ENCODE peak calls at places on chromosomes 5 and 9, in five cellular contexts. A, P, B, X and M are unnamed samples.

GRCh38 chr5:36934740-36935356 is 58.3 kb downstream of the NIPBL start:
- DNase-seq in A (no peak), P (no peak), B (no peak), X (no peak), M (no peak)

GRCh38 chr9:124139001-124139400 is 118.7 kb upstream of the NEK6 start:
- DNase-seq in A (no peak), P (no peak), B (no peak), X (peak), M (peak)

GRCh38 chr9:4069457-4070162 is 230.3 kb downstream of the GLIS3 start:
- DNase-seq in A (no peak), P (no peak), B (no peak), X (peak), M (peak)

GRCh38 chr5:121273818-121274433 is 577.8 kb upstream of the FTMT start:
- DNase-seq in A (no peak), P (no peak), B (no peak), X (peak), M (no peak)

GRCh38 chr5:78624011-78624541 is 24.5 kb downstream of the LHFPL2 start:
- DNase-seq in A (no peak), P (no peak), B (no peak), X (no peak), M (no peak)

GRCh38 chr9:123135458-123135857 is 102.0 kb downstream of the GPR21 start:
- DNase-seq in A (no peak), P (no peak), B (no peak), X (no peak), M (no peak)

GRCh38 chr9:127706836-127707241 is at the start of gene CFAP157:
- DNase-seq in A (peak), P (no peak), B (no peak), X (no peak), M (no peak)

GRCh38 chr9:32551491-32552049 is 557 bp upstream of the SMIM27 start:
- DNase-seq in A (peak), P (peak), B (no peak), X (peak), M (peak)

GRCh38 chr9:136403915-136404800 is 4.2 kb upstream of the SNAPC4 start:
- DNase-seq in A (no peak), P (no peak), B (no peak), X (no peak), M (no peak)

DNA sequence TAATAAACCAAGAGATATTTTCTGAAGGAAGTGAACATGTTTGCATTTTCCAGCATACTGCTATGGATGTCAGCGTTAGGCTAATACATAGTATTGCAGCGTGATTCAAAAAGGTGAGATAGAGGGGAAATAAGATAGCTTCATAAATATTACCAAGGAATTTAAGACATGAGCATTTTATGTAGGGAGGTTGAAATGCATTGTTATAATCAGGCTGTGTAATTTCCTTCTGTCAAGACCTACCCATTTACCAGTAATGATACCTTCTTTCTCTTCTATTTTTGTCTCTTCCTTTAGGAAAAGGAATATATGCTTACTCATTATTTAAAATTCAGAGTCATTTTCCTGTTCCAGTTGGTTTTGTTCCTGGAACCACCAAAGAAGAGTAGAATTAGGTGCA is 33.3 kb downstream of the PIK3R1 start:
- DNase-seq in A (no peak), P (no peak), B (no peak), X (no peak), M (no peak)
- H2BK12ac ChIP-seq in A (no peak), P (no peak), B (no peak), X (no peak), M (no peak)

GRCh38 chr5:157372472-157372822 is 87.6 kb upstream of the NIPAL4 start:
- DNase-seq in A (no peak), P (no peak), B (no peak), X (peak), M (no peak)

GRCh38 chr5:157371655-157372471 is 88.2 kb upstream of the NIPAL4 start:
- DNase-seq in A (no peak), P (no peak), B (no peak), X (peak), M (no peak)

GRCh38 chr5:157369507-157369906 is 90.5 kb upstream of the NIPAL4 start:
- DNase-seq in A (no peak), P (no peak), B (no peak), X (no peak), M (no peak)

GRCh38 chr5:157366741-157367684 is 93.0 kb upstream of the NIPAL4 start:
- DNase-seq in A (peak), P (no peak), B (no peak), X (peak), M (no peak)

DNA sequence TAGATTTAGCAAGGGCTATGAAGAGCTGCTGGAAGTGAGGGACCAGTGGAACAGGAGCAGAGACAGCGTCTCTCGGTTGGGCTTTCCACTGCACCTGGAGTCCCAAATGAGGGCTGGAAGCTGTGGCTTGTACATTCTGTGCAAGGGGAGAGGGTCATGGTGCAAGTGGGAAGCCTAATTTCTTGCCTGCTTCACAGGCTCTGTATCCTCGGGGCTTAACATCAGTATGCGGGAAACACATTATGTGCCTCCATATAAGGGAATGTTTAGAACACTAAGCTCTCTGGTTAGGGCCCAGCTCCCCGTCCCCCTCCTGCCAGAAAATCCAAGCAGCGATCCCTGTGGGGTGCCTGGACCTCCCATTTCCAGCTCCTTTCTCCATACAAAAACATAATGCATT is 89.0 kb upstream of the NIPAL4 start:
- DNase-seq in A (no peak), P (no peak), B (no peak), X (peak), M (no peak)
- H2BK12ac ChIP-seq in A (no peak), P (no peak), B (no peak), X (peak), M (no peak)

DNA sequence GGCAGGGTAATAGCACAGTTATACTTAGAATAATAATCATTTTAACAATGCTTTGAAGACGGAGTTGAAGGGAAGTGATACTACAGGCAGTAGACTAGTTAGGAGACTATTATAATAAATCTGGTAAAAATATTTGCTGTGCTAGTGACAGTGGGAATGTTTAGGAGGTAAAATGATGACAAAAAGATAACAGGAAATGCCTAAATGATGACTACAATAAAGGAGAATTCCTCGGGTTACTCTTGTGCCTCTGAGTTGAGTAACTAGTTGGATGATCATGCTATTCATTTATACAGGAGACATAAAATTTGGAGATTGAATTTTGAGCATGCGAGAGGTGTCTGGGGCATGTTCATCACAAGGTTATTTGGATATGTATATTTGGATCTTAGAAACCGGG is 32.2 kb upstream of the PAM start:
- DNase-seq in A (no peak), P (no peak), B (no peak), X (peak), M (no peak)
- H2BK12ac ChIP-seq in A (no peak), P (no peak), B (no peak), X (no peak), M (no peak)

DNA sequence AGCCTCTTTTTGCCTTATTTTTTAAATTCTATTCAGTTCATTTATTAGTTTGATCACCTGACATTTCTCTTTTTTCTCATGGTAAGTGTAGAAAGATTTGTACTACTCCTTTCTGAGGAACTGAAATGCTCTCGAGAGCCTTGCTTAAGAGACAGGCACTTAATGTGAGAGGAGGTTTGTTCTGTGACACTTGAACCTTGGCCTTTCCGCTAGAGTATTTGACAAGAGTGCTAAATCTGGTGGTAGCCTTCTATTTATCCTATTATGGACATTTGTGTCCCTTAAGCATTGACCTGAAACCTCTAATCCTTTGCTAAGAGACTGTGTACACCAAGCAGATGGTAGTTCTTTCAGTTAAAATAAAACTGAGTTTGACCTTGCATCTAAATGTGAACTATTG is 805.0 kb upstream of the PTPRD start:
- DNase-seq in A (no peak), P (no peak), B (no peak), X (peak), M (no peak)
- H2BK12ac ChIP-seq in A (no peak), P (no peak), B (no peak), X (no peak), M (no peak)

DNA sequence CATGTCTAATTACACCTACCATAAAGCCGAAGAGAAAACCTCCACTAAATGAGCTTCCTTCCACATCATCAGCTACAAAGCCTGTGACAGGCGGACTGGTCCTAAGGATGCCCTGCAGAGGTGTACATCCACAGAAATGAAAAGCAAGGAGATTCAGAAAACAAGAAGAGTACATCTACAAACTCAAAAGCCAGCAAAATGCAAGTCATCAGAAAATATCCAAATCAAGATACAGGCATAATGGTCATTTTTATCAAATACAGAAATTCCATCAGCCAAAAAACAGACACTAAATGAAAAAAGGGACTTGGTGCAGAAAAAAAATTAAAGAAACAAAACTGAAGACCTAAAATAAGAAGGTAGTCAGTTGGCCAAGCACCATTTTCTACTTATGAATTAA is 79.7 kb downstream of the FRMD3 start:
- DNase-seq in A (no peak), P (no peak), B (no peak), X (no peak), M (no peak)
- H2BK12ac ChIP-seq in A (no peak), P (no peak), B (no peak), X (no peak), M (no peak)